ENCODE peak calls at places on chromosomes 2 and 18, in four cellular contexts. One of them, this sample, is unnamed.

GRCh38 chr18:78642561-78643398 is 336.8 kb upstream of the SALL3 start:
- DNase-seq in OCI-LY7: peak
- DNase-seq in progenitor cell of endocrine pancreas: no peak
- DNase-seq in heart right ventricle: no peak
- DNase-seq in this sample: peak

GRCh38 chr2:100767224-100767653 is 52.7 kb upstream of the NPAS2 start:
- DNase-seq in OCI-LY7: no peak
- DNase-seq in progenitor cell of endocrine pancreas: no peak
- DNase-seq in heart right ventricle: no peak
- DNase-seq in this sample: no peak

GRCh38 chr2:63837036-63837594 is 4.6 kb upstream of the UGP2 start:
- DNase-seq in progenitor cell of endocrine pancreas: no peak
- DNase-seq in OCI-LY7: no peak
- DNase-seq in heart right ventricle: no peak
- DNase-seq in this sample: no peak

GRCh38 chr2:56130463-56131070 is 53.2 kb upstream of the CCDC85A start:
- DNase-seq in heart right ventricle: no peak
- DNase-seq in progenitor cell of endocrine pancreas: no peak
- DNase-seq in OCI-LY7: peak
- DNase-seq in this sample: no peak

GRCh38 chr2:31129835-31130561 is 8.2 kb downstream of the GALNT14 start:
- DNase-seq in heart right ventricle: no peak
- DNase-seq in OCI-LY7: no peak
- DNase-seq in progenitor cell of endocrine pancreas: no peak
- DNase-seq in this sample: no peak

GRCh38 chr2:229179598-229179997 is 91.5 kb downstream of the PID1 start:
- DNase-seq in OCI-LY7: no peak
- DNase-seq in heart right ventricle: no peak
- DNase-seq in progenitor cell of endocrine pancreas: no peak
- DNase-seq in this sample: no peak

GRCh38 chr2:47221956-47222355 is 66.8 kb upstream of the STPG4 start:
- DNase-seq in heart right ventricle: no peak
- DNase-seq in OCI-LY7: no peak
- DNase-seq in progenitor cell of endocrine pancreas: no peak
- DNase-seq in this sample: no peak

GRCh38 chr2:64867253-64867996 is 121.8 kb upstream of the SLC1A4 start:
- DNase-seq in progenitor cell of endocrine pancreas: no peak
- DNase-seq in heart right ventricle: no peak
- DNase-seq in OCI-LY7: no peak
- DNase-seq in this sample: no peak

GRCh38 chr2:80288576-80288975 is 16.0 kb downstream of the LRRTM1 start:
- DNase-seq in OCI-LY7: no peak
- DNase-seq in progenitor cell of endocrine pancreas: no peak
- DNase-seq in heart right ventricle: no peak
- DNase-seq in this sample: no peak

GRCh38 chr2:8514748-8515389 is 167.0 kb upstream of the ID2 start:
- DNase-seq in progenitor cell of endocrine pancreas: no peak
- DNase-seq in heart right ventricle: no peak
- DNase-seq in OCI-LY7: peak
- DNase-seq in this sample: peak

GRCh38 chr2:72084584-72084976 is 63.1 kb downstream of the CYP26B1 start:
- DNase-seq in progenitor cell of endocrine pancreas: no peak
- DNase-seq in heart right ventricle: no peak
- DNase-seq in OCI-LY7: no peak
- DNase-seq in this sample: no peak

GRCh38 chr2:197356136-197356535 is 45.6 kb upstream of the ANKRD44 start:
- DNase-seq in progenitor cell of endocrine pancreas: no peak
- DNase-seq in OCI-LY7: peak
- DNase-seq in heart right ventricle: no peak
- DNase-seq in this sample: no peak

GRCh38 chr2:230956827-230957755 is 32.0 kb upstream of the GPR55 start:
- DNase-seq in OCI-LY7: no peak
- DNase-seq in progenitor cell of endocrine pancreas: no peak
- DNase-seq in heart right ventricle: peak
- DNase-seq in this sample: no peak

GRCh38 chr2:231181848-231182247 is 16.6 kb upstream of the ARMC9 start:
- DNase-seq in OCI-LY7: peak
- DNase-seq in heart right ventricle: peak
- DNase-seq in progenitor cell of endocrine pancreas: no peak
- DNase-seq in this sample: peak

GRCh38 chr18:45935591-45936335 is 31.4 kb downstream of the EPG5 start:
- DNase-seq in heart right ventricle: no peak
- DNase-seq in progenitor cell of endocrine pancreas: no peak
- DNase-seq in OCI-LY7: no peak
- DNase-seq in this sample: no peak

GRCh38 chr2:236633219-236633570 is 63.6 kb downstream of the ACKR3 start:
- DNase-seq in heart right ventricle: no peak
- DNase-seq in progenitor cell of endocrine pancreas: no peak
- DNase-seq in OCI-LY7: no peak
- DNase-seq in this sample: no peak

GRCh38 chr2:14632133-14632936 is at the start of gene LRATD1:
- DNase-seq in OCI-LY7: no peak
- DNase-seq in progenitor cell of endocrine pancreas: peak
- DNase-seq in heart right ventricle: peak
- DNase-seq in this sample: no peak

GRCh38 chr2:106537711-106538275 is 50.6 kb downstream of the CD8B2 start:
- DNase-seq in OCI-LY7: no peak
- DNase-seq in heart right ventricle: no peak
- DNase-seq in progenitor cell of endocrine pancreas: no peak
- DNase-seq in this sample: peak

GRCh38 chr2:105324732-105325131 is 4.8 kb downstream of the TGFBRAP1 start:
- DNase-seq in progenitor cell of endocrine pancreas: no peak
- DNase-seq in OCI-LY7: no peak
- DNase-seq in heart right ventricle: no peak
- DNase-seq in this sample: no peak

GRCh38 chr2:196544906-196545433 is 94.5 kb upstream of the CCDC150 start:
- DNase-seq in progenitor cell of endocrine pancreas: no peak
- DNase-seq in OCI-LY7: no peak
- DNase-seq in heart right ventricle: no peak
- DNase-seq in this sample: no peak

DNA sequence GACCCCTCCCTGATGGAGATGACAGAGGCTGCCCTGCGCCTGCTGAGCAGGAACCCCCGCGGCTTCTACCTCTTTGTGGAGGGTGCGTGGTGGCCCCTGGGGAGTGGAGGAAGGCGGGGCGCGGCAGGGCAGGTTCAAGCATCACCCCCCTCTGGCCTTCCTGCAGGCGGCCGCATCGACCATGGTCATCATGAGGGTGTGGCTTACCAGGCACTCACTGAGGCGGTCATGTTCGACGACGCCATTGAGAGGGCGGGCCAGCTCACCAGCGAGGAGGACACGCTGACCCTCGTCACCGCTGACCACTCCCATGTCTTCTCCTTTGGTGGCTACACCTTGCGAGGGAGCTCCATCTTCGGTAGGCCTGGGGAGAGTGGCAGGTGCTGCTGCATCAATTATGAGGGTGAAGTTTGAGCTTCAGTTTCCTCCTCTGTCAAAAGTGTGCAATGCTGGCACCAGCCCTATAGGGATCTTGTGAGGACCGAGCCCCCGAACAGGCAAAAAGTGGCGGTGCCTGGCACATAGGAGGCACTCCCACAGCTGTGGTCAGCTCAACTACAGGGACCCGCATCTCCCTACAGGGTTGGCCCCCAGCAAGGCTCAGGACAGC is 2.2 kb downstream of the ALPI start:
- DNase-seq in progenitor cell of endocrine pancreas: no peak
- DNase-seq in OCI-LY7: no peak
- DNase-seq in heart right ventricle: no peak
- DNase-seq in this sample: no peak
- TF ChIP-seq CTCF in progenitor cell of endocrine pancreas: no peak
- TF ChIP-seq CTCF in OCI-LY7: no peak
- TF ChIP-seq CTCF in heart right ventricle: no peak
- TF ChIP-seq CTCF in this sample: no peak

GRCh38 chr18:57859314-57859713 is 56.2 kb upstream of the ATP8B1 start:
- DNase-seq in progenitor cell of endocrine pancreas: no peak
- DNase-seq in heart right ventricle: no peak
- DNase-seq in OCI-LY7: peak
- DNase-seq in this sample: no peak
- TF ChIP-seq CTCF in progenitor cell of endocrine pancreas: peak
- TF ChIP-seq CTCF in heart right ventricle: peak
- TF ChIP-seq CTCF in OCI-LY7: peak
- TF ChIP-seq CTCF in this sample: peak

GRCh38 chr2:191013876-191014652 is at the start of gene STAT1:
- DNase-seq in OCI-LY7: peak
- DNase-seq in heart right ventricle: peak
- DNase-seq in progenitor cell of endocrine pancreas: peak
- DNase-seq in this sample: peak
- TF ChIP-seq CTCF in OCI-LY7: no peak
- TF ChIP-seq CTCF in heart right ventricle: no peak
- TF ChIP-seq CTCF in progenitor cell of endocrine pancreas: no peak
- TF ChIP-seq CTCF in this sample: no peak

GRCh38 chr18:657998-658946 is 819 bp downstream of the TYMS start:
- DNase-seq in progenitor cell of endocrine pancreas: peak
- DNase-seq in heart right ventricle: peak
- DNase-seq in OCI-LY7: peak
- DNase-seq in this sample: peak

GRCh38 chr18:657311-657997 is at the start of gene TYMS:
- DNase-seq in heart right ventricle: peak
- DNase-seq in progenitor cell of endocrine pancreas: peak
- DNase-seq in OCI-LY7: peak
- DNase-seq in this sample: no peak

GRCh38 chr18:654601-655000 is 2.9 kb upstream of the TYMS start:
- DNase-seq in heart right ventricle: no peak
- DNase-seq in OCI-LY7: peak
- DNase-seq in progenitor cell of endocrine pancreas: no peak
- DNase-seq in this sample: no peak

GRCh38 chr18:653512-653911 is 3.9 kb upstream of the TYMS start:
- DNase-seq in heart right ventricle: no peak
- DNase-seq in OCI-LY7: no peak
- DNase-seq in progenitor cell of endocrine pancreas: no peak
- DNase-seq in this sample: no peak

DNA sequence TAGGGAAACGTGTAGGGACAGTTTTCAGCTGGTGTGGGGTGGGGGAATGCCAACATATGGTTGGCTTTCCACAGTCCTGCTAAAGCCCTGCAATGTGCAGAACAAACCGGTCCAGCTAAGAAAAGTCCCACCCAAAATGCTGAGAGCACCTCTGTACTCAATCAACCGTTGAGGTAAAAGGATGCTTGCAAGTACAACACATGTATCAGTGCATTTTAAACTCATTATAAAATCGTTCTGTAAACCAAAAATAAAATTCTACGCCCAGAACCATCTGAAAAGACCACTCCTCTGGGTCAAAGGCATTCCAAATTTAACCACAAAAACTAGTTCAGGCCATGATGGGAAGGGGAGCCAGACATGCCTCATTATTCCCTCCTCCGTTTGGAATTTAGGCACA is 2.0 kb upstream of the TYMS start:
- DNase-seq in heart right ventricle: no peak
- DNase-seq in progenitor cell of endocrine pancreas: no peak
- DNase-seq in OCI-LY7: no peak
- DNase-seq in this sample: no peak
- TF ChIP-seq CTCF in heart right ventricle: no peak
- TF ChIP-seq CTCF in progenitor cell of endocrine pancreas: no peak
- TF ChIP-seq CTCF in OCI-LY7: no peak
- TF ChIP-seq CTCF in this sample: no peak

GRCh38 chr2:224059178-224059577 is 20.1 kb upstream of the SERPINE2 start:
- DNase-seq in OCI-LY7: no peak
- DNase-seq in progenitor cell of endocrine pancreas: no peak
- DNase-seq in heart right ventricle: no peak
- DNase-seq in this sample: no peak

GRCh38 chr2:224060783-224061482 is 21.8 kb upstream of the SERPINE2 start:
- DNase-seq in progenitor cell of endocrine pancreas: no peak
- DNase-seq in OCI-LY7: no peak
- DNase-seq in heart right ventricle: no peak
- DNase-seq in this sample: no peak

GRCh38 chr2:224058048-224058775 is 19.1 kb upstream of the SERPINE2 start:
- DNase-seq in progenitor cell of endocrine pancreas: no peak
- DNase-seq in heart right ventricle: no peak
- DNase-seq in OCI-LY7: no peak
- DNase-seq in this sample: no peak

GRCh38 chr2:224063308-224063648 is 24.2 kb upstream of the SERPINE2 start:
- DNase-seq in progenitor cell of endocrine pancreas: no peak
- DNase-seq in heart right ventricle: no peak
- DNase-seq in OCI-LY7: no peak
- DNase-seq in this sample: no peak

GRCh38 chr2:224062481-224063307 is 23.6 kb upstream of the SERPINE2 start:
- DNase-seq in progenitor cell of endocrine pancreas: no peak
- DNase-seq in heart right ventricle: no peak
- DNase-seq in OCI-LY7: no peak
- DNase-seq in this sample: no peak
- TF ChIP-seq CTCF in progenitor cell of endocrine pancreas: no peak
- TF ChIP-seq CTCF in heart right ventricle: no peak
- TF ChIP-seq CTCF in OCI-LY7: peak
- TF ChIP-seq CTCF in this sample: no peak

GRCh38 chr18:35662293-35663062 is 80.9 kb downstream of the GALNT1 start:
- DNase-seq in OCI-LY7: peak
- DNase-seq in heart right ventricle: no peak
- DNase-seq in progenitor cell of endocrine pancreas: no peak
- DNase-seq in this sample: no peak

GRCh38 chr18:35658112-35658511 is 76.6 kb downstream of the GALNT1 start:
- DNase-seq in progenitor cell of endocrine pancreas: no peak
- DNase-seq in heart right ventricle: no peak
- DNase-seq in OCI-LY7: no peak
- DNase-seq in this sample: no peak

GRCh38 chr18:35661483-35662146 is 80.1 kb downstream of the GALNT1 start:
- DNase-seq in progenitor cell of endocrine pancreas: no peak
- DNase-seq in OCI-LY7: peak
- DNase-seq in heart right ventricle: no peak
- DNase-seq in this sample: no peak
- TF ChIP-seq CTCF in progenitor cell of endocrine pancreas: no peak
- TF ChIP-seq CTCF in OCI-LY7: peak
- TF ChIP-seq CTCF in heart right ventricle: peak
- TF ChIP-seq CTCF in this sample: no peak

GRCh38 chr2:69914235-69915049 is 467 bp upstream of the MXD1 start:
- DNase-seq in heart right ventricle: peak
- DNase-seq in progenitor cell of endocrine pancreas: peak
- DNase-seq in OCI-LY7: peak
- DNase-seq in this sample: peak
- TF ChIP-seq CTCF in heart right ventricle: peak
- TF ChIP-seq CTCF in progenitor cell of endocrine pancreas: peak
- TF ChIP-seq CTCF in OCI-LY7: peak
- TF ChIP-seq CTCF in this sample: no peak

GRCh38 chr2:156959481-156959880 is 298.0 kb upstream of the GALNT5 start:
- DNase-seq in progenitor cell of endocrine pancreas: no peak
- DNase-seq in OCI-LY7: no peak
- DNase-seq in heart right ventricle: no peak
- DNase-seq in this sample: no peak

GRCh38 chr2:156955701-156956100 is 301.8 kb upstream of the GALNT5 start:
- DNase-seq in OCI-LY7: no peak
- DNase-seq in progenitor cell of endocrine pancreas: no peak
- DNase-seq in heart right ventricle: no peak
- DNase-seq in this sample: no peak

GRCh38 chr2:156958374-156958773 is 299.1 kb upstream of the GALNT5 start:
- DNase-seq in progenitor cell of endocrine pancreas: no peak
- DNase-seq in heart right ventricle: no peak
- DNase-seq in OCI-LY7: no peak
- DNase-seq in this sample: no peak

GRCh38 chr2:156956161-156956560 is 301.3 kb upstream of the GALNT5 start:
- DNase-seq in heart right ventricle: no peak
- DNase-seq in OCI-LY7: no peak
- DNase-seq in progenitor cell of endocrine pancreas: no peak
- DNase-seq in this sample: no peak
- TF ChIP-seq CTCF in heart right ventricle: no peak
- TF ChIP-seq CTCF in OCI-LY7: no peak
- TF ChIP-seq CTCF in progenitor cell of endocrine pancreas: no peak
- TF ChIP-seq CTCF in this sample: no peak